ENCODE peak calls at places on chromosome 3, in seven cellular contexts. M, U, L, A, N, Q and S are unnamed samples.

GRCh38 chr3:42224658-42225421 is 41.1 kb downstream of the CCK start:
- DNase-seq in A (no peak), U (peak), L (no peak), N (no peak), Q (no peak), M (no peak), S (no peak)

GRCh38 chr3:48411041-48411588 is 18.8 kb downstream of the PLXNB1 start:
- DNase-seq in M (no peak), N (no peak), Q (no peak), A (no peak), U (no peak), L (no peak), S (no peak)

GRCh38 chr3:147120029-147120428 is 286.3 kb downstream of the ZIC4 start:
- DNase-seq in A (no peak), M (peak), Q (no peak), U (peak), L (peak), N (peak), S (no peak)

GRCh38 chr3:81968628-81969027 is 207.2 kb upstream of the GBE1 start:
- DNase-seq in N (peak), L (no peak), M (no peak), Q (no peak), A (no peak), U (no peak), S (no peak)

GRCh38 chr3:13676618-13677017 is 127.7 kb downstream of the FBLN2 start:
- DNase-seq in L (no peak), M (no peak), Q (no peak), N (no peak), U (no peak), A (no peak), S (no peak)

GRCh38 chr3:147924755-147925154 is 515.6 kb downstream of the ZIC1 start:
- DNase-seq in M (no peak), A (no peak), Q (no peak), L (no peak), N (peak), U (no peak), S (no peak)

GRCh38 chr3:68467465-68467864 is 464.9 kb downstream of the TAFA4 start:
- DNase-seq in Q (no peak), M (no peak), A (no peak), L (no peak), N (no peak), U (no peak), S (no peak)

GRCh38 chr3:160931474-160931873 is 173.7 kb downstream of the B3GALNT1 start:
- DNase-seq in Q (no peak), M (no peak), L (peak), U (peak), N (peak), A (no peak), S (no peak)

GRCh38 chr3:130894130-130894872 is 417 bp downstream of the ATP2C1 start:
- DNase-seq in L (no peak), M (no peak), U (peak), N (no peak), Q (peak), A (no peak), S (peak)

GRCh38 chr3:78754066-78754743 is 1013.6 kb downstream of the ROBO1 start:
- DNase-seq in Q (no peak), N (peak), U (peak), M (peak), L (no peak), A (no peak), S (no peak)

GRCh38 chr3:65144791-65145355 is 457.1 kb upstream of the ADAMTS9 start:
- DNase-seq in Q (no peak), M (no peak), L (peak), U (peak), A (no peak), N (peak), S (no peak)

GRCh38 chr3:54857343-54857742 is 70.5 kb downstream of the LRTM1 start:
- DNase-seq in Q (no peak), U (peak), A (no peak), M (no peak), N (no peak), L (no peak), S (no peak)

GRCh38 chr3:17841190-17841828 is 98.9 kb upstream of the TBC1D5 start:
- DNase-seq in Q (peak), U (peak), M (peak), A (peak), N (peak), L (no peak), S (peak)

GRCh38 chr3:36700537-36701248 is 63.7 kb downstream of the DCLK3 start:
- DNase-seq in U (peak), L (no peak), N (peak), A (peak), M (peak), Q (peak), S (peak)

GRCh38 chr3:10366681-10367101 is 45.8 kb upstream of the SEC13 start:
- DNase-seq in M (peak), Q (no peak), U (peak), L (peak), A (no peak), N (peak), S (no peak)

GRCh38 chr3:32487781-32488526 is 14.7 kb downstream of the CMTM6 start:
- DNase-seq in N (no peak), L (no peak), A (no peak), M (no peak), Q (no peak), U (no peak), S (no peak)

GRCh38 chr3:120265989-120266388 is 19.0 kb downstream of the GPR156 start:
- DNase-seq in M (no peak), A (no peak), U (no peak), Q (no peak), N (no peak), L (no peak), S (no peak)

GRCh38 chr3:99319961-99320360 is 318.4 kb upstream of the COL8A1 start:
- DNase-seq in Q (no peak), L (peak), U (peak), M (peak), A (no peak), N (peak), S (no peak)

GRCh38 chr3:153162513-153163348 is 705 bp downstream of the RAP2B start:
- DNase-seq in M (no peak), A (no peak), Q (peak), N (peak), L (no peak), U (peak), S (peak)

GRCh38 chr3:89405145-89405544 is 297.7 kb downstream of the EPHA3 start:
- DNase-seq in U (no peak), L (no peak), M (no peak), N (no peak), Q (no peak), A (no peak), S (no peak)

GRCh38 chr3:96813820-96814580 is 394 bp upstream of the EPHA6 start:
- DNase-seq in N (peak), Q (no peak), A (no peak), U (peak), L (no peak), M (no peak), S (no peak)

DNA sequence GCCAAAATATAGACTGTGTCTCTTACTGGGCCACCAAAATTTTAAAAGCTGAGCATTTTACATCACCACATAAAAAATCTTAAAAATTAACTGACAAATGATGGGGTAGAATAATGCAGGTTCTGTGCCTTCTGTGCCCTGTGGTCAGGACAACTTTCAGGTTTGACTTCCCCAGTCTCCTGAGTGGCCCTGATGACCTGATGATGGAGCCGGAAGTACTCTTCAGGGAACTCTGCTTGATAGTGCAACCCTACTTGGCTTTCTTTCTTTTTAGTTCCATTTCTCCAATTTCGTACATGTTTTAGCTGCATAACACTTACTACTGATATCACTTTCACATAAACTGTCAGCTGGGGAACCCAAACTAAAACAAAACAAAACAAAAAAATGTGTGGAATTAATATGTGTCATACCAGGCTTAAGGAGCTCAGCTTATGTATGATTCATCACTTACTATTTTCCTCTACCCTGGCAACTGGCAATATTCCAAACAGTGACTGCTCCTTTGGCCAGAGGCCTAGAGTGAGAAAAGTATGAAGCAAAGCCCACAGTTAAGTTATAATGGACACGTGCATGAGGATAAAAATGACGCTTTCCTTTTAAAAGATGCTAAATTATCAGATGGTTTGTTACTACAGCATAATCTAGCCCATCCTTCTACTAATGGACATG is 194.3 kb downstream of the BCHE start:
- DNase-seq in U (peak), Q (no peak), A (no peak), M (peak), N (peak), L (peak), S (no peak)
- H3K4me3 ChIP-seq in U (no peak), Q (no peak), A (no peak), M (peak), N (no peak), L (no peak), S (no peak)

GRCh38 chr3:40616420-40616819 is 91.7 kb downstream of the ZNF621 start:
- DNase-seq in L (no peak), Q (no peak), N (no peak), U (no peak), A (no peak), M (no peak), S (no peak)
- H3K4me3 ChIP-seq in L (no peak), Q (no peak), N (no peak), U (no peak), A (no peak), M (no peak), S (no peak)

DNA sequence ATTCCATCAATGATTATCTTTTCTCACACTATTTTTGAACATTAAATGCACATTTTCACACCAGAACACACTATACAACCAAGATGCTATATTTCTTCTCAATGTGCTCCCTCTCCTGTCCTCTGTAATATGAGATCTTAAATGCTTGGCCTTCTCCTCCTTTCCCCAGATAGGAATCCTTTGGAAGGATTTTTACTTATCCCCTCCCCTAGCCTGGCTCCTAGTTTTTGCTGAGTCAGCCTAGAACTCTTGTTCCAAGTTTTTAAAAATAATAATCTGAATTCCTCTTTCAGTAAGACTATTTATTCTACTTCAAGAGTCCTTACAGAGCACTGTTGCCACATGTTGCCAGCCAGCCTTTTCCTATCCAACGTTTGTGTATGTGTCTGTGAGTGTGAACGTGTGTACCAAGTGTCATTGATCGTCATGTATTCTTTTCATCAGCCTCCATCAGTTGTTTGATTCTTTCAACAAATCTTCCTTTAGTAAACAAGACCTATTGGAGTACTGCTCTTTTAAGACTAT is 11.0 kb upstream of the KCNMB2 start:
- DNase-seq in A (no peak), M (no peak), U (no peak), Q (no peak), L (no peak), N (no peak), S (no peak)
- H3K4me3 ChIP-seq in A (no peak), M (no peak), U (no peak), Q (no peak), L (no peak), N (no peak), S (no peak)

GRCh38 chr3:123658860-123659221 is 74.0 kb upstream of the HACD2 start:
- DNase-seq in A (no peak), U (peak), M (no peak), L (no peak), Q (no peak), N (peak), S (no peak)

GRCh38 chr3:123658118-123658859 is 73.4 kb upstream of the HACD2 start:
- DNase-seq in Q (no peak), N (peak), U (peak), M (no peak), A (peak), L (peak), S (no peak)

GRCh38 chr3:123660900-123661299 is 76.0 kb upstream of the HACD2 start:
- DNase-seq in N (peak), M (peak), A (peak), U (peak), Q (no peak), L (peak), S (no peak)

GRCh38 chr3:123661973-123662372 is 77.1 kb upstream of the HACD2 start:
- DNase-seq in L (no peak), A (no peak), M (no peak), U (no peak), N (no peak), Q (no peak), S (no peak)

GRCh38 chr3:123660276-123660675 is 75.4 kb upstream of the HACD2 start:
- DNase-seq in L (no peak), U (no peak), N (peak), A (no peak), M (no peak), Q (no peak), S (no peak)
- H3K4me3 ChIP-seq in L (no peak), U (no peak), N (no peak), A (no peak), M (no peak), Q (no peak), S (no peak)

DNA sequence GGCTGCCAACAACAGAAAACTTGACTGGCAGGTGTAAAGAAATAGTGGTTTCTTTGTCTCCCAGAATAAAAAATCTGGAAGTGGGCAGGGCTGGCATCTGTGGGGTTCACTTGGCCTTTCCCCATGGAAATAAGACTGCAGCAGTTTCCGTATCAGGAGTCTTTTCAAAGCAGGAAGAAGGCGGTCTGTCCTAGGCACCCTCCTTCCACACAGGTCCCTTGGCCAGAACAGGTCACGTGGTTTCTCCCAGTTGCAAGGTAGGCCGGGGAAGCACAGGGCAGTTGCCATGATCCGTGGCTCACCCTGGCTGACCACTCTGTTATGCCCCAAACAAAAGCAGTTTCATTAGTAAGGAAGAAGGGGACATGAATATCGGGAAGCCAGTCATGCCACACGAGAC is 45.4 kb downstream of the ZDHHC19 start:
- DNase-seq in Q (no peak), L (no peak), A (no peak), N (no peak), M (no peak), U (no peak), S (no peak)
- H3K4me3 ChIP-seq in Q (no peak), L (no peak), A (no peak), N (no peak), M (no peak), U (no peak), S (no peak)

DNA sequence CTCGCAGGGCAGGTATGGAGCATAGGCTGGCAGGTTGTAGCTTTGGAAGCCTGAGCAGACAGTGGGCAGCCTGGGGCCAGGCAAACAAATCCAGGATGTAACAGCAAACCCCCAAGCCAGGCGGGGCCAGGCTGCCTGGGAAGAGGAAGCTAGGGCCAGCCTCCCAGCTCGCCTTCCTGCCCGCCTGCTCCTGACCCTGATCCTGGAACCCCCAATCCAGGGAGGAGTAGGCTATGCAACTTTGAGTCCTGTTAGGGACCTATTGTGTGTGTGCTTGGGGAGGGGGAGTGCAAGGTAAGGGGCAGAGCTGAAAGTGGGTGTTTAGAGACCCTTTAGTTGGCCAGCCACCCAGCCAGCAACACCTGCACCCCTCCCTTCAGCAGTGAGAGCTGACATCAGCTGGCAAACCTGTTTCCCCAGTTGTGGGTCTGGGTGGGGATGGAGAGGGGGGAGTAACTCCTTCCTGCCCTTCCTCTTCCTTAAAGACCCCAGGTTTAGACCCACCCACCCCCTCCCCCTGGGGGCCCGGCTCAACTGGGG is 2.5 kb downstream of the NBEAL2 start:
- DNase-seq in Q (no peak), A (no peak), N (no peak), U (no peak), L (no peak), M (no peak), S (peak)
- H3K4me3 ChIP-seq in Q (peak), A (no peak), N (no peak), U (no peak), L (no peak), M (no peak), S (peak)

GRCh38 chr3:44001072-44001471 is 240.6 kb upstream of the TOPAZ1 start:
- DNase-seq in M (no peak), Q (no peak), L (no peak), A (no peak), N (peak), U (peak), S (no peak)

GRCh38 chr3:43998374-43998840 is 243.3 kb upstream of the TOPAZ1 start:
- DNase-seq in N (no peak), A (no peak), L (no peak), U (no peak), M (no peak), Q (peak), S (no peak)

GRCh38 chr3:44000586-44000985 is 241.1 kb upstream of the TOPAZ1 start:
- DNase-seq in M (no peak), U (peak), A (no peak), N (peak), L (no peak), Q (peak), S (no peak)

GRCh38 chr3:43998841-43999805 is 242.6 kb upstream of the TOPAZ1 start:
- DNase-seq in Q (peak), A (no peak), U (peak), M (no peak), L (no peak), N (peak), S (no peak)

DNA sequence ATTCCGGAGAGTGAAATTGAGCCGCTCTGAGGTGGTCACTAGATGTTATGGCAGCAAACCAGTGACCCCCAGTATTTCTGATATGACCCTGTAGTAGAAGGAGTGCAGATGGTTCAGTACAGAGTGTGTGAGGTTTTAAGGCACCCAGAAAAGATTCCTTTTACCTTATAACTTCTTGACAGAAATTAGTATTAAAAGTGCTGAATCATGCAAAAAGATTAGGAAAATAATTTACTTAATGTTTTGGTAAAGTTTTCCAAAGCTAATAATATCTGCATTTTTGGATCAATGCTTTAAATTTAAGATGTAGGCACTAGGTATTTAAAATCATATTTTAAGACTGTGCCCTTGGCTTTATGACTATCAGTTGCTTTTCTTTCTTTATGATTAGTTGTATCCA is 241.8 kb upstream of the TOPAZ1 start:
- DNase-seq in U (no peak), M (no peak), A (no peak), Q (peak), L (no peak), N (no peak), S (no peak)
- H3K4me3 ChIP-seq in U (peak), M (peak), A (peak), Q (peak), L (peak), N (peak), S (no peak)

GRCh38 chr3:164927728-164928127 is 150.6 kb downstream of the SI start:
- DNase-seq in L (no peak), Q (no peak), U (no peak), N (no peak), M (no peak), A (no peak), S (no peak)
- H3K4me3 ChIP-seq in L (no peak), Q (no peak), U (no peak), N (no peak), M (no peak), A (no peak), S (no peak)

GRCh38 chr3:11510001-11510760 is 133.5 kb downstream of the VGLL4 start:
- DNase-seq in U (no peak), L (no peak), N (no peak), A (no peak), M (no peak), Q (peak), S (no peak)

GRCh38 chr3:11509175-11510000 is 134.3 kb downstream of the VGLL4 start:
- DNase-seq in Q (peak), N (peak), A (peak), L (peak), U (peak), M (peak), S (no peak)

GRCh38 chr3:11513817-11514135 is 129.9 kb downstream of the VGLL4 start:
- DNase-seq in L (no peak), U (no peak), M (no peak), A (no peak), N (no peak), Q (no peak), S (no peak)

GRCh38 chr3:11507719-11508118 is 136.0 kb downstream of the VGLL4 start:
- DNase-seq in Q (no peak), L (no peak), A (no peak), M (no peak), N (no peak), U (peak), S (no peak)

DNA sequence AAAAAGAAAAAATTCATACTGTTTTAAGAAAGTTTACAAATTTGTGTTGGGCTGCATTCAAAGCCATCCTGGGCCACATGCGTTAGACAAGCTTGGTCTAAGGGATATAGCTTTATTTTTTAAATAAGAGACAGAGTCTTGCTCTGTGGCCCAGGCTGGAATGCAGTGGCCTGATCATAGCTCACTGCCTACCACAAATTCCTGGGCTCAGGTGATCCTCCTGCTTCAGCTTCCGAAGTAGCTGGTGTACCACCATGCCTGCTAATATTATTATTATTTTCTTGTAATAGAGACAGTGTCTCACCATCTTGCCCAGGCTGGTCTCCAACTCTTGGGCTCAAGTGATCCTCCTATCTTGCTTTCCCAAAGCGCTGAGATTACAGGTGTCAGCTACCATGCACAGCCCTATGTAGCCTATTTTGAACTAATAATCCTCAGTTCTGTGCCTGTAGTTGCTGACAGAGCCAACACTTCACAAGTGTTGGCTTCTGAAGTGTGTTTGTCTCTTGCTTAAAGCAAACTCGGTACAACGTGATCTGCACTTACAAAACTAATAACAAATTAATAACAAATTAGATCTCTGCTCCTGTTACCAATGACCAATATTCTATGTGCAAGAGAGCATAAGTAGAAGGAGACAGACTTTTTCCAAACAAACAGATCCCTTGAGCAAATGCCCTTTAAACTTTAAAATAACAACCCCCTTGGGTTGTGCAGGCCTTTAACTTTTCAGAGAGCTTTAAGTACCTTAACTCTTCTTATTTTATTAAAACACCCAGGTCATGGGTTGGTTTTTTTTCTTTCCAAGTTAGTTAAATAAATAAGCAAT is 135.2 kb downstream of the VGLL4 start:
- DNase-seq in N (no peak), L (no peak), A (no peak), M (no peak), Q (no peak), U (no peak), S (no peak)
- H3K4me3 ChIP-seq in N (no peak), L (no peak), A (no peak), M (no peak), Q (no peak), U (no peak), S (no peak)